ENCODE peak calls at places on chromosomes 16 and 17, in seven cellular contexts. One of them, this sample, is unnamed.

GRCh38 chr17:81052199-81052997 is 17.4 kb downstream of the BAIAP2 start:
- DNase-seq in lower leg skin: no peak
- DNase-seq in cerebellar nuclear complex: no peak
- DNase-seq in hippocampal formation: no peak
- DNase-seq in EL: no peak
- DNase-seq in activated T-helper 1 cell treated with anti-CD3 and anti-CD28 coated beads, Interleukin-2, amount 50 U/mL, for 16 hours: no peak
- DNase-seq in Calu3: no peak
- DNase-seq in this sample: no peak

GRCh38 chr16:23107878-23108277 is 41.4 kb downstream of the USP31 start:
- DNase-seq in lower leg skin: no peak
- DNase-seq in cerebellar nuclear complex: no peak
- DNase-seq in hippocampal formation: no peak
- DNase-seq in EL: no peak
- DNase-seq in activated T-helper 1 cell treated with anti-CD3 and anti-CD28 coated beads, Interleukin-2, amount 50 U/mL, for 16 hours: no peak
- DNase-seq in Calu3: no peak
- DNase-seq in this sample: no peak

GRCh38 chr16:86202267-86202666 is 303.3 kb downstream of the IRF8 start:
- DNase-seq in lower leg skin: no peak
- DNase-seq in cerebellar nuclear complex: no peak
- DNase-seq in hippocampal formation: no peak
- DNase-seq in EL: no peak
- DNase-seq in activated T-helper 1 cell treated with anti-CD3 and anti-CD28 coated beads, Interleukin-2, amount 50 U/mL, for 16 hours: no peak
- DNase-seq in Calu3: no peak
- DNase-seq in this sample: no peak

GRCh38 chr16:85520853-85521736 is 92.0 kb upstream of the GSE1 start:
- DNase-seq in lower leg skin: no peak
- DNase-seq in cerebellar nuclear complex: no peak
- DNase-seq in hippocampal formation: no peak
- DNase-seq in EL: no peak
- DNase-seq in activated T-helper 1 cell treated with anti-CD3 and anti-CD28 coated beads, Interleukin-2, amount 50 U/mL, for 16 hours: no peak
- DNase-seq in Calu3: peak
- DNase-seq in this sample: no peak

GRCh38 chr16:1979271-1980025 is 1.8 kb downstream of the NOXO1 start:
- DNase-seq in lower leg skin: no peak
- DNase-seq in cerebellar nuclear complex: no peak
- DNase-seq in hippocampal formation: no peak
- DNase-seq in EL: no peak
- DNase-seq in activated T-helper 1 cell treated with anti-CD3 and anti-CD28 coated beads, Interleukin-2, amount 50 U/mL, for 16 hours: no peak
- DNase-seq in Calu3: peak
- DNase-seq in this sample: no peak

GRCh38 chr16:2810651-2811050 is 6.4 kb upstream of the PRSS21 start:
- DNase-seq in lower leg skin: no peak
- DNase-seq in cerebellar nuclear complex: no peak
- DNase-seq in hippocampal formation: no peak
- DNase-seq in EL: no peak
- DNase-seq in activated T-helper 1 cell treated with anti-CD3 and anti-CD28 coated beads, Interleukin-2, amount 50 U/mL, for 16 hours: no peak
- DNase-seq in Calu3: no peak
- DNase-seq in this sample: no peak

GRCh38 chr16:11743308-11744074 is 834 bp upstream of the TXNDC11 start:
- DNase-seq in lower leg skin: no peak
- DNase-seq in cerebellar nuclear complex: no peak
- DNase-seq in hippocampal formation: no peak
- DNase-seq in EL: peak
- DNase-seq in activated T-helper 1 cell treated with anti-CD3 and anti-CD28 coated beads, Interleukin-2, amount 50 U/mL, for 16 hours: no peak
- DNase-seq in Calu3: peak
- DNase-seq in this sample: no peak

GRCh38 chr16:57426356-57426755 is 20.8 kb downstream of the CIAPIN1 start:
- DNase-seq in lower leg skin: no peak
- DNase-seq in cerebellar nuclear complex: no peak
- DNase-seq in hippocampal formation: no peak
- DNase-seq in EL: no peak
- DNase-seq in activated T-helper 1 cell treated with anti-CD3 and anti-CD28 coated beads, Interleukin-2, amount 50 U/mL, for 16 hours: no peak
- DNase-seq in Calu3: no peak
- DNase-seq in this sample: no peak

GRCh38 chr16:7107436-7107835 is 225.2 kb upstream of the RBFOX1 start:
- DNase-seq in lower leg skin: no peak
- DNase-seq in cerebellar nuclear complex: no peak
- DNase-seq in hippocampal formation: no peak
- DNase-seq in EL: no peak
- DNase-seq in activated T-helper 1 cell treated with anti-CD3 and anti-CD28 coated beads, Interleukin-2, amount 50 U/mL, for 16 hours: no peak
- DNase-seq in Calu3: no peak
- DNase-seq in this sample: no peak

GRCh38 chr17:50256826-50257573 is 17.3 kb upstream of the TMEM92 start:
- DNase-seq in lower leg skin: peak
- DNase-seq in cerebellar nuclear complex: no peak
- DNase-seq in hippocampal formation: no peak
- DNase-seq in EL: no peak
- DNase-seq in activated T-helper 1 cell treated with anti-CD3 and anti-CD28 coated beads, Interleukin-2, amount 50 U/mL, for 16 hours: no peak
- DNase-seq in Calu3: no peak
- DNase-seq in this sample: no peak

GRCh38 chr17:7997186-7997585 is 5.2 kb upstream of the GUCY2D start:
- DNase-seq in lower leg skin: peak
- DNase-seq in cerebellar nuclear complex: no peak
- DNase-seq in hippocampal formation: no peak
- DNase-seq in EL: peak
- DNase-seq in activated T-helper 1 cell treated with anti-CD3 and anti-CD28 coated beads, Interleukin-2, amount 50 U/mL, for 16 hours: no peak
- DNase-seq in Calu3: peak
- DNase-seq in this sample: no peak

GRCh38 chr17:17913695-17914332 is 58.4 kb downstream of the TOM1L2 start:
- DNase-seq in lower leg skin: peak
- DNase-seq in cerebellar nuclear complex: no peak
- DNase-seq in hippocampal formation: no peak
- DNase-seq in EL: peak
- DNase-seq in activated T-helper 1 cell treated with anti-CD3 and anti-CD28 coated beads, Interleukin-2, amount 50 U/mL, for 16 hours: no peak
- DNase-seq in Calu3: peak
- DNase-seq in this sample: no peak

GRCh38 chr17:61217878-61218437 is 181.7 kb upstream of the TBX2 start:
- DNase-seq in lower leg skin: no peak
- DNase-seq in cerebellar nuclear complex: no peak
- DNase-seq in hippocampal formation: no peak
- DNase-seq in EL: no peak
- DNase-seq in activated T-helper 1 cell treated with anti-CD3 and anti-CD28 coated beads, Interleukin-2, amount 50 U/mL, for 16 hours: no peak
- DNase-seq in Calu3: no peak
- DNase-seq in this sample: no peak

GRCh38 chr17:61702450-61702849 is 111.4 kb upstream of the NACA2 start:
- DNase-seq in lower leg skin: no peak
- DNase-seq in cerebellar nuclear complex: no peak
- DNase-seq in hippocampal formation: no peak
- DNase-seq in EL: no peak
- DNase-seq in activated T-helper 1 cell treated with anti-CD3 and anti-CD28 coated beads, Interleukin-2, amount 50 U/mL, for 16 hours: no peak
- DNase-seq in Calu3: no peak
- DNase-seq in this sample: no peak

GRCh38 chr16:82265809-82266208 is 95.8 kb upstream of the MPHOSPH6 start:
- DNase-seq in lower leg skin: no peak
- DNase-seq in cerebellar nuclear complex: no peak
- DNase-seq in hippocampal formation: no peak
- DNase-seq in EL: no peak
- DNase-seq in activated T-helper 1 cell treated with anti-CD3 and anti-CD28 coated beads, Interleukin-2, amount 50 U/mL, for 16 hours: no peak
- DNase-seq in Calu3: no peak
- DNase-seq in this sample: no peak

GRCh38 chr17:17870292-17870691 is 33.5 kb upstream of the SREBF1 start:
- DNase-seq in lower leg skin: no peak
- DNase-seq in cerebellar nuclear complex: no peak
- DNase-seq in hippocampal formation: no peak
- DNase-seq in EL: no peak
- DNase-seq in activated T-helper 1 cell treated with anti-CD3 and anti-CD28 coated beads, Interleukin-2, amount 50 U/mL, for 16 hours: no peak
- DNase-seq in Calu3: no peak
- DNase-seq in this sample: no peak

GRCh38 chr17:80025140-80025539 is 10.5 kb downstream of the TBC1D16 start:
- DNase-seq in lower leg skin: no peak
- DNase-seq in cerebellar nuclear complex: no peak
- DNase-seq in hippocampal formation: no peak
- DNase-seq in EL: no peak
- DNase-seq in activated T-helper 1 cell treated with anti-CD3 and anti-CD28 coated beads, Interleukin-2, amount 50 U/mL, for 16 hours: no peak
- DNase-seq in Calu3: no peak
- DNase-seq in this sample: no peak